ENCODE peak calls at places on chromosomes 16 and 17, in five cellular contexts. L, T, U, F and K are unnamed samples.

GRCh38 chr16:2043296-2043979 is 4.2 kb downstream of the NTHL1 start:
- DNase-seq in F (no peak), T (no peak), L (no peak), U (no peak), K (no peak)

GRCh38 chr16:50613281-50613991 is 65.2 kb downstream of the NKD1 start:
- DNase-seq in U (no peak), L (no peak), F (no peak), T (no peak), K (no peak)

GRCh38 chr17:2710804-2711607 is 558 bp downstream of the CLUH start:
- DNase-seq in L (no peak), T (no peak), F (peak; percentile 75), U (no peak), K (peak; percentile 74)

GRCh38 chr16:85566502-85567100 is 46.5 kb upstream of the GSE1 start:
- DNase-seq in F (no peak), T (no peak), L (peak; percentile 98), U (no peak), K (no peak)

GRCh38 chr17:65531508-65532431 is 29.7 kb downstream of the AXIN2 start:
- DNase-seq in T (peak; percentile 67), F (no peak), L (no peak), U (no peak), K (peak; percentile 93)

GRCh38 chr17:17506893-17507464 is 10.8 kb upstream of the RASD1 start:
- DNase-seq in U (no peak), F (no peak), T (no peak), L (no peak), K (peak; percentile 48)

GRCh38 chr16:4477966-4478365 is 1.8 kb downstream of the HMOX2 start:
- DNase-seq in T (peak; percentile 61), U (no peak), F (no peak), L (no peak), K (peak; percentile 31)

GRCh38 chr17:37384560-37385160 is 8.9 kb downstream of the C17orf78 start:
- DNase-seq in F (no peak), U (no peak), T (no peak), L (no peak), K (no peak)

GRCh38 chr17:2023256-2023655 is 1.9 kb downstream of the RTN4RL1 start:
- DNase-seq in T (no peak), U (no peak), F (no peak), L (no peak), K (no peak)

GRCh38 chr17:28226563-28226962 is 92.4 kb upstream of the TMEM97 start:
- DNase-seq in L (no peak), F (no peak), U (no peak), T (no peak), K (no peak)

GRCh38 chr16:58365623-58366022 is 26.6 kb upstream of the GINS3 start:
- DNase-seq in T (no peak), L (no peak), F (no peak), U (no peak), K (no peak)

GRCh38 chr16:73743665-73744496 is 552.7 kb upstream of the PSMD7 start:
- DNase-seq in L (peak; percentile 25), T (no peak), F (no peak), U (no peak), K (peak; percentile 44)

GRCh38 chr16:4110065-4110464 is 6.2 kb downstream of the ADCY9 start:
- DNase-seq in F (no peak), T (no peak), U (no peak), L (no peak), K (no peak)

GRCh38 chr17:66739553-66739952 is 95.4 kb upstream of the CACNG5 start:
- DNase-seq in F (no peak), L (no peak), U (no peak), T (no peak), K (no peak)

GRCh38 chr17:57442914-57443571 is 186.7 kb downstream of the MSI2 start:
- DNase-seq in L (no peak), U (no peak), T (no peak), F (no peak), K (no peak)

DNA sequence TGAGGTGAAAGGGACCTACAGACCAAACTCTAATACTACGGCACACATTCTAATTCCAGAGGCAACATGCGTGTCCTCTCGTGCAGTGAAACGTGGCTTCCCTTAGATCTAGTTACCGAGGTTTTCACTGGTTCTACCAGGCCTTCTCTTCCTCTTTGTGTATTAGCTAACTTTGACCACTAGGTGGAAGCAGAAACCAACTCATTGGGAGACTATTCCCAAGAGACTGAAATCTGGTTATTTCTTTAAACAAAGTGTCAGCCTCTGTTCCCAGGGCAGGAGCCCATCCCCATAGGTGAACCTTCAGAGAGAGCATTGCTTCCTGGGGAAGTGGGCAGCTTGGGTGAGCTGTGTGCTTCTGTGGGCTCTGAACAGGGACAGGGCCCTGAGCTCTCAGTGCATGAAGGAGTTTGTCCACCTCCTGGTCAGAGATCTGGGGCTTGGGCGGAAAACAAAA is 19.7 kb upstream of the RCVRN start:
- DNase-seq in L (peak; percentile 54), F (peak; percentile 66), T (peak; percentile 75), U (peak; percentile 48), K (peak; percentile 61)
- TF ChIP-seq MXI1 in L (no peak), F (no peak), T (no peak), U (no peak), K (no peak)

GRCh38 chr16:31184888-31185287 is 4.9 kb downstream of the FUS start:
- DNase-seq in T (no peak), U (no peak), F (no peak), L (no peak), K (no peak)

GRCh38 chr16:31186930-31187807 is 7.2 kb downstream of the FUS start:
- DNase-seq in L (no peak), U (no peak), F (no peak), T (no peak), K (no peak)

GRCh38 chr16:31185339-31185738 is 5.4 kb downstream of the FUS start:
- DNase-seq in T (no peak), F (no peak), U (no peak), L (no peak), K (no peak)

GRCh38 chr16:31187808-31188189 is 7.9 kb downstream of the FUS start:
- DNase-seq in F (no peak), U (no peak), T (no peak), L (no peak), K (no peak)

GRCh38 chr16:31186176-31186575 is 6.2 kb downstream of the FUS start:
- DNase-seq in T (no peak), L (no peak), U (no peak), F (no peak), K (no peak)
- TF ChIP-seq MXI1 in T (no peak), L (no peak), U (no peak), F (no peak), K (no peak)

GRCh38 chr17:41060052-41060604 is at the start of gene KRTAP2-3:
- DNase-seq in F (peak; percentile 36), U (no peak), L (no peak), T (peak; percentile 97), K (no peak)
- TF ChIP-seq MXI1 in F (no peak), U (no peak), L (no peak), T (no peak), K (no peak)

GRCh38 chr17:13421581-13421980 is 180.1 kb downstream of the HS3ST3A1 start:
- DNase-seq in U (no peak), L (no peak), F (no peak), T (no peak), K (no peak)
- TF ChIP-seq MXI1 in U (no peak), L (no peak), F (no peak), T (no peak), K (no peak)

GRCh38 chr16:87393680-87394055 is 1.5 kb downstream of the MAP1LC3B start:
- DNase-seq in T (no peak), F (no peak), U (no peak), L (no peak), K (no peak)

GRCh38 chr16:87391324-87391949 is 699 bp upstream of the MAP1LC3B start:
- DNase-seq in U (no peak), F (peak; percentile 76), L (peak; percentile 74), T (no peak), K (no peak)

GRCh38 chr16:87391950-87392822 is at the start of gene MAP1LC3B:
- DNase-seq in F (peak; percentile 94), T (peak; percentile 94), L (peak; percentile 97), U (peak; percentile 90), K (peak; percentile 98)

GRCh38 chr16:87395181-87395842 is 3.2 kb downstream of the MAP1LC3B start:
- DNase-seq in L (no peak), F (no peak), U (no peak), T (no peak), K (no peak)

GRCh38 chr16:87392823-87393679 is 915 bp downstream of the MAP1LC3B start:
- DNase-seq in U (no peak), F (no peak), L (peak; percentile 68), T (peak; percentile 47), K (peak; percentile 69)
- TF ChIP-seq MXI1 in U (no peak), F (no peak), L (no peak), T (peak; percentile 55), K (peak; percentile 24)